ENCODE peak calls at places on chromosomes 11 and 22, in eight cellular contexts. L is uterus, T is NB4, C is transverse colon, O is IMR-90, A is tibial nerve, X is A549, Y is adrenal gland. E is an unnamed sample.

GRCh38 chr11:96393753-96394348 is 4.0 kb downstream of the JRKL start:
- DNase-seq in L (no peak), T (peak), C (no peak), O (peak), A (no peak), X (peak), Y (no peak), E (no peak)

GRCh38 chr11:46006418-46007070 is 84.1 kb downstream of the LARGE2 start:
- DNase-seq in L (peak), T (peak), C (no peak), O (peak), A (no peak), X (peak), Y (no peak), E (no peak)

GRCh38 chr11:94128171-94128745 is 383 bp upstream of the PANX1 start:
- DNase-seq in L (peak), T (no peak), C (peak), O (no peak), A (no peak), X (no peak), Y (no peak), E (no peak)

GRCh38 chr11:106961518-106961917 is 56.8 kb downstream of the GUCY1A2 start:
- DNase-seq in L (no peak), T (no peak), C (no peak), O (peak), A (no peak), X (no peak), Y (no peak), E (no peak)

GRCh38 chr22:40609216-40609615 is 27.3 kb downstream of the MRTFA start:
- DNase-seq in L (no peak), T (no peak), C (no peak), O (no peak), A (no peak), X (no peak), Y (no peak), E (no peak)

GRCh38 chr11:42161886-42162285 is 702.4 kb upstream of the LRRC4C start:
- DNase-seq in L (no peak), T (no peak), C (no peak), O (no peak), A (no peak), X (no peak), Y (no peak), E (no peak)

GRCh38 chr11:783581-784015 is 6.3 kb downstream of the CEND1 start:
- DNase-seq in L (peak), T (no peak), C (peak), O (peak), A (peak), X (no peak), Y (peak), E (peak)

GRCh38 chr11:2800655-2801531 is 84.7 kb downstream of the CDKN1C start:
- DNase-seq in L (peak), T (no peak), C (peak), O (no peak), A (peak), X (no peak), Y (peak), E (peak)

GRCh38 chr11:11320820-11321219 is 32.2 kb downstream of the CSNK2A3 start:
- DNase-seq in L (no peak), T (no peak), C (no peak), O (no peak), A (no peak), X (no peak), Y (no peak), E (no peak)

GRCh38 chr11:45807792-45808238 is 2.9 kb downstream of the SLC35C1 start:
- DNase-seq in L (peak), T (no peak), C (no peak), O (no peak), A (no peak), X (no peak), Y (no peak), E (no peak)

GRCh38 chr11:76243157-76243556 is 36.9 kb upstream of the WNT11 start:
- DNase-seq in L (no peak), T (no peak), C (no peak), O (no peak), A (no peak), X (no peak), Y (no peak), E (no peak)

GRCh38 chr11:44033856-44034255 is 13.9 kb upstream of the ACCSL start:
- DNase-seq in L (no peak), T (no peak), C (no peak), O (no peak), A (no peak), X (no peak), Y (no peak), E (no peak)

GRCh38 chr11:45444796-45445195 is 158.7 kb upstream of the SYT13 start:
- DNase-seq in L (no peak), T (no peak), C (no peak), O (no peak), A (no peak), X (peak), Y (no peak), E (no peak)

GRCh38 chr11:2216400-2217064 is 44.9 kb upstream of the TH start:
- DNase-seq in L (no peak), T (peak), C (no peak), O (no peak), A (no peak), X (no peak), Y (peak), E (no peak)

GRCh38 chr11:9428706-9429105 is 32.1 kb upstream of the ZNF143 start:
- DNase-seq in L (no peak), T (no peak), C (no peak), O (no peak), A (no peak), X (no peak), Y (no peak), E (no peak)

GRCh38 chr11:111797145-111797581 is 31.0 kb upstream of the PPP2R1B start:
- DNase-seq in L (no peak), T (peak), C (peak), O (peak), A (no peak), X (no peak), Y (peak), E (no peak)

GRCh38 chr11:18383388-18384156 is 10.8 kb upstream of the LDHA start:
- DNase-seq in L (peak), T (peak), C (peak), O (peak), A (peak), X (peak), Y (peak), E (peak)

GRCh38 chr22:48088226-48088625 is 1325.8 kb downstream of the TBC1D22A start:
- DNase-seq in L (no peak), T (no peak), C (no peak), O (no peak), A (no peak), X (no peak), Y (no peak), E (no peak)

GRCh38 chr11:8100151-8100550 is 19.1 kb downstream of the TUB start:
- DNase-seq in L (no peak), T (no peak), C (no peak), O (no peak), A (no peak), X (no peak), Y (no peak), E (no peak)

GRCh38 chr11:11748706-11749365 is 92.9 kb upstream of the USP47 start:
- DNase-seq in L (no peak), T (no peak), C (no peak), O (peak), A (no peak), X (no peak), Y (no peak), E (no peak)

GRCh38 chr22:41589260-41589600 is 410 bp downstream of the PMM1 start:
- DNase-seq in L (no peak), T (peak), C (no peak), O (no peak), A (no peak), X (no peak), Y (no peak), E (no peak)

GRCh38 chr22:21928048-21928447 is 24.6 kb downstream of the PPM1F start:
- DNase-seq in L (no peak), T (no peak), C (no peak), O (no peak), A (no peak), X (no peak), Y (peak), E (no peak)

GRCh38 chr11:45934580-45935318 is 12.3 kb downstream of the LARGE2 start:
- DNase-seq in L (no peak), T (no peak), C (no peak), O (no peak), A (no peak), X (no peak), Y (no peak), E (no peak)

GRCh38 chr11:60912851-60913550 is 957 bp upstream of the TMEM109 start:
- DNase-seq in L (no peak), T (no peak), C (no peak), O (no peak), A (no peak), X (no peak), Y (no peak), E (peak)

GRCh38 chr11:60914620-60915249 is 777 bp downstream of the TMEM109 start:
- DNase-seq in L (no peak), T (peak), C (peak), O (peak), A (no peak), X (peak), Y (no peak), E (peak)

GRCh38 chr11:60912223-60912850 is 1.6 kb upstream of the TMEM109 start:
- DNase-seq in L (no peak), T (no peak), C (no peak), O (no peak), A (no peak), X (no peak), Y (no peak), E (peak)

GRCh38 chr11:60915250-60915914 is 1.4 kb downstream of the TMEM109 start:
- DNase-seq in L (peak), T (peak), C (peak), O (peak), A (peak), X (peak), Y (peak), E (peak)

GRCh38 chr11:60913793-60914619 is at the start of gene TMEM109:
- DNase-seq in L (peak), T (peak), C (peak), O (peak), A (peak), X (peak), Y (peak), E (peak)
- TF ChIP-seq POLR2A in L (peak), T (peak), C (peak), O (peak), A (peak), X (peak), Y (peak), E (peak)

GRCh38 chr22:32476804-32477203 is 2.2 kb downstream of the FBXO7 start:
- DNase-seq in L (no peak), T (no peak), C (no peak), O (no peak), A (no peak), X (no peak), Y (no peak), E (no peak)
- TF ChIP-seq POLR2A in L (no peak), T (no peak), C (no peak), O (no peak), A (no peak), X (no peak), Y (no peak), E (no peak)

GRCh38 chr11:67486481-67487195 is 3.8 kb downstream of the AIP start:
- DNase-seq in L (no peak), T (no peak), C (peak), O (no peak), A (no peak), X (no peak), Y (no peak), E (no peak)
- TF ChIP-seq POLR2A in L (no peak), T (no peak), C (no peak), O (no peak), A (no peak), X (no peak), Y (no peak), E (no peak)

GRCh38 chr11:35141538-35141937 is 2.6 kb downstream of the CD44 start:
- DNase-seq in L (no peak), T (peak), C (peak), O (no peak), A (peak), X (no peak), Y (peak), E (peak)
- TF ChIP-seq POLR2A in L (no peak), T (no peak), C (no peak), O (no peak), A (no peak), X (no peak), Y (no peak), E (no peak)

GRCh38 chr22:29838599-29838956 is 504 bp upstream of the ASCC2 start:
- DNase-seq in L (no peak), T (no peak), C (no peak), O (no peak), A (no peak), X (no peak), Y (no peak), E (no peak)
- TF ChIP-seq POLR2A in L (no peak), T (no peak), C (no peak), O (no peak), A (no peak), X (no peak), Y (no peak), E (no peak)

DNA sequence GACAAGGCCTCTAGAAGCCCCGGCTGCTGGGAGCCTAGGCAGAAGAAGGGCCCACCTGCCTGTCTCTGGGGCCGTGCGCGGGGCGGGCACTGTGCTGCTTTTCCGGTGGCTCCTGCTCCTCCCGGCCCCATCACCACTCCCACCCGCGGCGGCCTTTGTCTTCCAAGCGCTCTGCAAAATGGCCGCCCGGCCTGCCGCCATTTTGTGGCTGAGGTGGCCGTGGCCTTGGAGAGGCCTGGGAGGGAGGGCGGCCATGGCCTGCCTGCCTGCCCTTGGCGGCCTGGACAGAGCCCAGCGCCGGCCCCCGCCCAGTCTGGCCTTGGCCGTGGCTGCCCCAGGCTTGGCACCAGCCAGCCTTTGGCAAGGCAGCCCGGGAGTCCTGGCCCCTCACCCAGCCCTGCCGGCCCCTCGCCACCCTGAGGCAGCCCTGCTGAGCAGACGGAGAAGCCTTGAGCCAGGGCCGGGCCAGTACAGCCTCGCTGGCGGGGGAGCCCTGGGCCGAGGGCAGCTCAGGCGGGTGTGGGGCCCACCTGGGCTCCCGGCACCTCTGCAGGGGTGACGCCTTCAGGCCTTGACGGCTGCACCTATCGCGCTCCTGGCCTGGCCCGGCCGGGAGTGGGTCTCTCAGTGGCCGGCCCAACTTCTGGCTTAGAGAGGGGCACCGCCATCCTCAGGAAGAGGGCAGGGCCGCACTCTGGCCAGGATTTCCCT is 46.0 kb upstream of the PPARA start:
- DNase-seq in L (peak), T (no peak), C (no peak), O (no peak), A (no peak), X (no peak), Y (peak), E (no peak)
- TF ChIP-seq POLR2A in L (no peak), T (no peak), C (no peak), O (no peak), A (no peak), X (no peak), Y (no peak), E (no peak)

E was measured in thyroid gland.